ENCODE peak calls at places on chromosome 15, in six cellular contexts. N is H1, T is OCI-LY7, M is A549, E is colonic mucosa, A is SK-N-SH. P is an unnamed sample. For H3K4me1, the result is how much of the 10 kb centered on the place peaks cover.

GRCh38 chr15:66039117-66039860 is 170.0 kb downstream of the RAB11A start:
- DNase-seq in N (peak), A (no peak), M (no peak), E (no peak), T (no peak), P (no peak)

GRCh38 chr15:77502379-77503095 is 81.8 kb downstream of the HMG20A start:
- DNase-seq in A (no peak), N (no peak), T (no peak), E (no peak), M (no peak), P (no peak)

GRCh38 chr15:52217186-52217585 is 26.0 kb upstream of the GNB5 start:
- DNase-seq in A (no peak), E (peak), T (peak), N (peak), M (peak), P (peak)

GRCh38 chr15:48962662-48963523 is 826 bp downstream of the SHC4 start:
- DNase-seq in M (no peak), E (no peak), N (no peak), A (peak), T (no peak), P (no peak)

GRCh38 chr15:98440917-98441316 is 207.4 kb upstream of the IGF1R start:
- DNase-seq in T (peak), A (no peak), N (no peak), M (no peak), E (no peak), P (no peak)

GRCh38 chr15:69854521-69855171 is 243.1 kb downstream of the TLE3 start:
- DNase-seq in M (peak), E (no peak), N (no peak), T (no peak), A (peak), P (no peak)

GRCh38 chr15:66040211-66040892 is 171.1 kb downstream of the RAB11A start:
- DNase-seq in E (no peak), T (no peak), N (no peak), M (no peak), A (no peak), P (no peak)

GRCh38 chr15:93001881-93002280 is 87.1 kb downstream of the RGMA start:
- DNase-seq in N (no peak), E (no peak), T (peak), M (peak), A (no peak), P (no peak)

GRCh38 chr15:68666812-68667450 is 88.1 kb downstream of the CORO2B start:
- DNase-seq in M (no peak), T (no peak), E (no peak), N (no peak), A (no peak), P (no peak)
- H3K4me3 ChIP-seq in M (no peak), T (no peak), E (no peak), N (peak), A (no peak), P (no peak)

GRCh38 chr15:39835550-39835949 is 52.9 kb upstream of the FSIP1 start:
- DNase-seq in M (peak), T (no peak), A (no peak), N (no peak), E (no peak), P (no peak)

GRCh38 chr15:39834256-39834655 is 51.6 kb upstream of the FSIP1 start:
- DNase-seq in A (no peak), E (no peak), T (no peak), M (no peak), N (no peak), P (no peak)

GRCh38 chr15:39833515-39833981 is 50.9 kb upstream of the FSIP1 start:
- DNase-seq in N (no peak), M (no peak), E (no peak), A (no peak), T (no peak), P (no peak)

GRCh38 chr15:39828374-39828931 is 45.8 kb upstream of the FSIP1 start:
- DNase-seq in E (no peak), M (no peak), A (no peak), N (no peak), T (no peak), P (peak)

GRCh38 chr15:39830166-39830565 is 47.5 kb upstream of the FSIP1 start:
- DNase-seq in M (no peak), T (no peak), N (no peak), E (no peak), A (no peak), P (no peak)
- H3K4me1 ChIP-seq in M (under half), T (under half), N (under half), E (under half), A (under half), P (under half)

DNA sequence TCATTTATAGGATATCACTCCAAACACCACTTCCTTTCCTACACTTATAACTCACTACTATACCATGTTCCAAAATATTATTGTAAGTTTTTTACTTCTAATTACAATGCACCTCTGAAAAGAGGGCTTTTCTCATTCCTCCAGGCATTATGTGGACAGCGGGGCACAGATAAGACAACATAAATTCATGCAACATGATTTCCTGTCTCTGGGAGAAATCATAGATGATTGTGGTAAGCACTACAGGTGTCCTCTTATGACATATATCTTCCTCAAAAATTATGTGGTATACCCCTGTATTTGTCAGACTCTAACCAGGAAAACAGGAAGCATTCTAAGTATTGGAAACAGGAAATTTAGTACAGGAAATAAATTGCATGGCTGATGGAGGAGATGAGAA is 45.7 kb upstream of the INO80 start:
- DNase-seq in N (no peak), M (no peak), E (no peak), A (no peak), T (no peak), P (no peak)
- H3K27ac ChIP-seq in N (no peak), M (no peak), E (no peak), A (peak), T (no peak), P (no peak)

GRCh38 chr15:80549712-80550111 is 145.4 kb upstream of the ABHD17C start:
- DNase-seq in N (no peak), E (no peak), A (no peak), T (no peak), M (no peak), P (no peak)
- H3K4me3 ChIP-seq in N (no peak), E (no peak), A (peak), T (no peak), M (no peak), P (no peak)

GRCh38 chr15:81239190-81239589 is 42.5 kb downstream of the IL16 start:
- DNase-seq in N (no peak), E (no peak), M (no peak), A (no peak), T (no peak), P (no peak)

GRCh38 chr15:81242778-81243177 is 46.1 kb downstream of the IL16 start:
- DNase-seq in N (no peak), A (no peak), M (no peak), E (no peak), T (no peak), P (no peak)
- H3K4me1 ChIP-seq in N (under half), A (under half), M (under half), E (under half), T (under half), P (under half)

GRCh38 chr15:100696452-100696851 is 94.1 kb downstream of the ASB7 start:
- DNase-seq in E (no peak), A (no peak), M (no peak), N (no peak), T (no peak), P (no peak)

GRCh38 chr15:100695048-100695447 is 92.7 kb downstream of the ASB7 start:
- DNase-seq in N (no peak), T (no peak), M (no peak), A (no peak), E (no peak), P (no peak)

GRCh38 chr15:100693451-100693850 is 91.1 kb downstream of the ASB7 start:
- DNase-seq in T (no peak), E (peak), M (no peak), N (no peak), A (no peak), P (no peak)

GRCh38 chr15:100692671-100693070 is 90.3 kb downstream of the ASB7 start:
- DNase-seq in A (no peak), N (no peak), E (peak), T (no peak), M (no peak), P (no peak)

DNA sequence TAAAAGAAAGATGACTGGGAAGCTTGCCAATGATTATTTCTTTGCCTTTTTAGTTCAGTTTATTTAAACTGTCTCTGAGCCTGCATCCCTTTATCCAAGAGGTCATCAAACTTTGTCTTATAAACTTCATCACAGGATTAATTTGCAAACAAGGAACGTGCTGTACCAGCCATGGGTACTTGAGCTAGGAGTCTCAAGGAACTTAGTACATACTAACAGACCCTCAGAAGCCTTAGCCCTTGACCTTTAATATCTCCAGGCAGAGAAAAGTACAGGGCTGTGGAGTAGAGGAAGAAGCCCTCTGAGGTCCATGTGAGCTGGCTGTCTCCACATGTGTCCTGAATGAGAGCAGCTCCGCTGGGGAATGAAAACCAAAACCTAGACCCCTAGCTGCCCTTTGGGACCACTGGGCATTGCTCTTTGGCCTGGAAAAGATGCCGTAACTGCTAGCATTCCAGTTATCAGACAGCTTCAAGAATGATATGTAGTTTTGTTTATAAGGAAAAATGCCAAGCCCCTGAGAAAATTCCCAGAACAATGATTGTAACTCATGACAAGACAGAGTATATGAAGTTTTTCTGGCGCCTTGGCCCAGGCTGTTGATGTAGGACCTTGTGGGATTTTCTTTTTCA is 92.1 kb downstream of the ASB7 start:
- DNase-seq in N (no peak), E (peak), T (no peak), A (no peak), M (no peak), P (no peak)
- H3K27ac ChIP-seq in N (no peak), E (no peak), T (no peak), A (no peak), M (no peak), P (peak)

GRCh38 chr15:38074029-38074428 is 139.6 kb downstream of the TMCO5A start:
- DNase-seq in M (no peak), A (no peak), N (no peak), E (peak), T (peak), P (no peak)
- H3K4me3 ChIP-seq in M (no peak), A (no peak), N (peak), E (no peak), T (peak), P (no peak)

DNA sequence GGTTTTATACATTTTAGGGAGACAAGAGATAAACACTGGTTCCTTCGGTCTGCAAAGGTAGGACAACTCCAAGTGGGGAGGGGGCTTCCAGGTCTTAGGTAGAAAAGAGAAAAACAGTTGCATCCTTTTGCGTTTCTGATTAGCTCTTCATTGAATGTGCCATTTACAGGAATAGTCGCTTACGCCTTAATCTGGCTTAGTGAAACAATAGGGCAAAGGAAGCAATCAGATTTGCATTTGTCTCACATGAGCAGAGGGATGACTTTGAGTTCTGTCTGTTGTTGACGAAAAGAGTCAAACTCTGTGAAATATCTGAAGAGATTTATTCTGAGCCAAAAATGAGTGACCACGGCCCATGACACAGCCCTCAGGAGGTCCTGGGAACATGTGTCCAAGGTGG is 166.0 kb upstream of the ATP10A start:
- DNase-seq in A (no peak), T (no peak), M (no peak), E (no peak), N (no peak), P (no peak)
- H3K4me1 ChIP-seq in A (under half), T (under half), M (under half), E (under half), N (under half), P (under half)